ENCODE peak calls at places on chromosome 11, in five cellular contexts. F, N, D, Z and L are unnamed samples.

GRCh38 chr11:72955466-72955865 is 141.3 kb downstream of the ATG16L2 start:
- DNase-seq in F (no peak), N (no peak), D (no peak), Z (no peak), L (no peak)

GRCh38 chr11:31958086-31958735 is 132.7 kb upstream of the RCN1 start:
- DNase-seq in F (peak; percentile 37), N (peak; percentile 60), D (peak; percentile 47), Z (peak; percentile 79), L (peak; percentile 58)

GRCh38 chr11:77231800-77232199 is 69.7 kb downstream of the GDPD4 start:
- DNase-seq in F (no peak), N (no peak), D (no peak), Z (no peak), L (no peak)

GRCh38 chr11:22752908-22753310 is 76.7 kb downstream of the SVIP start:
- DNase-seq in F (no peak), N (no peak), D (no peak), Z (no peak), L (no peak)

GRCh38 chr11:124402326-124402922 is 3.6 kb upstream of the OR8B3 start:
- DNase-seq in F (peak; percentile 64), N (peak; percentile 64), D (peak; percentile 79), Z (peak; percentile 68), L (peak; percentile 84)

GRCh38 chr11:76782526-76783293 is 446 bp upstream of the TSKU start:
- DNase-seq in F (peak; percentile 92), N (peak; percentile 94), D (peak; percentile 99), Z (peak; percentile 70), L (peak; percentile 98)

GRCh38 chr11:6632116-6633073 is 13.2 kb upstream of the TPP1 start:
- DNase-seq in F (no peak), N (no peak), D (no peak), Z (no peak), L (no peak)

GRCh38 chr11:95692526-95693270 is 96.9 kb downstream of the FAM76B start:
- DNase-seq in F (no peak), N (no peak), D (peak; percentile 71), Z (peak; percentile 56), L (peak; percentile 83)

GRCh38 chr11:113504071-113504470 is 28.9 kb upstream of the DRD2 start:
- DNase-seq in F (no peak), N (no peak), D (no peak), Z (no peak), L (no peak)

GRCh38 chr11:95230054-95231034 is 658 bp downstream of the SESN3 start:
- DNase-seq in F (peak; percentile 42), N (no peak), D (peak; percentile 10), Z (no peak), L (no peak)

GRCh38 chr11:128500488-128500887 is 86.9 kb downstream of the ETS1 start:
- DNase-seq in F (no peak), N (no peak), D (peak; percentile 41), Z (no peak), L (peak; percentile 43)

GRCh38 chr11:33590471-33590870 is 110.2 kb downstream of the C11orf91 start:
- DNase-seq in F (no peak), N (no peak), D (no peak), Z (no peak), L (no peak)

GRCh38 chr11:65060913-65061408 is 2.6 kb upstream of the NAALADL1 start:
- DNase-seq in F (peak; percentile 8), N (no peak), D (peak; percentile 37), Z (no peak), L (no peak)

GRCh38 chr11:110356769-110357671 is 60.6 kb upstream of the RDX start:
- DNase-seq in F (peak; percentile 26), N (no peak), D (peak; percentile 53), Z (no peak), L (peak; percentile 21)

GRCh38 chr11:46272816-46273427 is 4.5 kb upstream of the CREB3L1 start:
- DNase-seq in F (no peak), N (no peak), D (peak; percentile 94), Z (no peak), L (peak; percentile 84)

GRCh38 chr11:44567876-44568256 is 2.4 kb downstream of the CD82 start:
- DNase-seq in F (no peak), N (no peak), D (no peak), Z (no peak), L (no peak)

GRCh38 chr11:35717520-35717919 is 54.9 kb downstream of the TRIM44 start:
- DNase-seq in F (no peak), N (no peak), D (no peak), Z (peak; percentile 37), L (no peak)

GRCh38 chr11:121762820-121763219 is 310.1 kb upstream of the SORL1-AS1 start:
- DNase-seq in F (peak; percentile 8), N (peak; percentile 54), D (no peak), Z (no peak), L (peak; percentile 39)

GRCh38 chr11:34356918-34357645 is 728 bp downstream of the ABTB2 start:
- DNase-seq in F (peak; percentile 71), N (peak; percentile 75), D (peak; percentile 68), Z (peak; percentile 69), L (peak; percentile 69)

GRCh38 chr11:67640021-67640757 is 626 bp upstream of the TBX10 start:
- DNase-seq in F (no peak), N (peak; percentile 87), D (peak; percentile 48), Z (peak; percentile 79), L (peak; percentile 60)

DNA sequence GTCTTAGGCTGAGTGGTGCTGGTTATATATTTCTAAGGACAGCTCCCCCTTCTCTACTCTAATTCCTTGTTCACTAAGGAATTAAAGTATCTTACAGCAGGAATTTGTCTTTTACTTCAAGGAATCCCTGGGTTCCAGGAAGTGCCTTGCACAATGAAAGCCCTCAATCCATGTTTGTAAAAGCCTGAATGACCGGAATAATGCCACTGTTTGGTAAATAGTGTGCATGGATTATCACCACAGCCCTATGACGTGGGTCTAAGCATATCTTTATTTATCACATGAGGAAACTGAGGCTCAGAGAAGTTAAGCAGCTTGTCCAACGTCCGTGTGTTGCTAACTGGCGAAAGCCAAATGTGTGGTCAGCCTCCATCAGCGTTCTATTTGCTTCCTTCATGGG is 135.7 kb upstream of the NAV2 start:
- DNase-seq in F (no peak), N (no peak), D (no peak), Z (no peak), L (no peak)
- H3K4me3 ChIP-seq in F (no peak overlapping the region), N (no peak overlapping the region), D (no peak overlapping the region), Z (no peak overlapping the region), L (no peak overlapping the region)

GRCh38 chr11:8604078-8604723 is 10.2 kb upstream of the STK33 start:
- DNase-seq in F (peak; percentile 100), N (peak; percentile 37), D (peak; percentile 100), Z (peak; percentile 66), L (peak; percentile 100)

GRCh38 chr11:8605956-8606355 is 11.9 kb upstream of the STK33 start:
- DNase-seq in F (no peak), N (no peak), D (no peak), Z (no peak), L (peak; percentile 28)

GRCh38 chr11:8608646-8609045 is 14.6 kb upstream of the STK33 start:
- DNase-seq in F (peak; percentile 59), N (no peak), D (peak; percentile 60), Z (no peak), L (no peak)

GRCh38 chr11:8601376-8602133 is 7.5 kb upstream of the STK33 start:
- DNase-seq in F (no peak), N (no peak), D (no peak), Z (no peak), L (peak; percentile 13)

GRCh38 chr11:8603696-8604077 is 9.7 kb upstream of the STK33 start:
- DNase-seq in F (no peak), N (no peak), D (no peak), Z (no peak), L (no peak)
- H3K4me3 ChIP-seq in F (no peak overlapping the region), N (no peak overlapping the region), D (no peak overlapping the region), Z (no peak overlapping the region), L (no peak overlapping the region)

GRCh38 chr11:118343248-118343647 is 743 bp upstream of the CD3D start:
- DNase-seq in F (no peak), N (no peak), D (no peak), Z (peak; percentile 38), L (no peak)
- H3K4me3 ChIP-seq in F (no peak overlapping the region), N (no peak overlapping the region), D (no peak overlapping the region), Z (no peak overlapping the region), L (no peak overlapping the region)

DNA sequence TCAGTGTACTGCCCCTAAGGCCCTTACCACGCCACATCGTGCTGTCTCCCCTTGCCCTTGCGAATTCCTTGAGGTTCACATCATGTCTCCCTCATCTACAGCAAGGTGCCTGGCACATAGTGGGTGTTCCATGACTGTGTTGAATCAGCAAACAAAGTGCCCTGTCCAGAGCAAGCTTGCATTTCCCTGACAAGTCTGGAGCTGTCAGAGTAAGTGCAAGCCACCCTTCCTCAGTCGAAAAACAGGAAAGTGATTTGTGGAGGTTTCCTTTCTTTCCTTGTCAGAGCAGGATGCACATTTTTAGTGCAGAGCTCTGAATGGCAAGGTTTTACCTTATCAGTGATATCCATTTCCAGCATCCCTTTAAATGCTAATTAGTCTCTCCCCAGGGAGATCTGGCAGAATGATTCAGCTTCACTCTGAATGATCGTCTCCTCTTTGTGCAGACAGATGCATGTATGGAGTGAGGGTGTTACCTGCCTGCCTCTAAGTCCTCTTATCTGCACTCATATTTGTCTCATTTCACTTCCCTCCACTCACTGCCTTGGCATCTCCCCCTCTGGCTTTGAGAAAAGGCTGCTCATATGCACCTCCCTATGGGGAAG is 331.2 kb downstream of the TMEM135 start:
- DNase-seq in F (peak; percentile 23), N (no peak), D (no peak), Z (no peak), L (no peak)
- H3K4me3 ChIP-seq in F (no peak overlapping the region), N (no peak overlapping the region), D (no peak overlapping the region), Z (no peak overlapping the region), L (no peak overlapping the region)

DNA sequence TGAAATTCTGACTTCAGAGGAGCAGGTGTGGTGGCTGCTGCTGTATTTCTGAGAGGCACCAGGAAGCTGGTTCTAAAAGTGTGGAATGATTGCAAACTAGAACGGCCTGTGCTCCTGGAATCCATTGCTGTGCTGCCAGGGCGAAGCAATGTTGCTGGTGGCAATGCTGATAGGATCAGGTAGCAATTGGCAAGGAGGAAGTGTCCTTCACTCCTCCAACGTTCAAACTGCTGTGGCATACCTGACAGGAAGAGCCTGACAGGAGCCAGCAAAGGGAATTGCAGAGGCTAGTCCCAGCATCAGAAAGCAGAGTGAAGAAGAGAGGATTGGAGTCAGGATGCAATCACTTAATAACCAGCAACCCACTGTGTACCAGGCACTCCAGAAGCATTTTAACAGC is 118.2 kb downstream of the FAR1 start:
- DNase-seq in F (no peak), N (no peak), D (no peak), Z (no peak), L (no peak)
- H3K4me3 ChIP-seq in F (no peak overlapping the region), N (no peak overlapping the region), D (no peak overlapping the region), Z (no peak overlapping the region), L (no peak overlapping the region)

GRCh38 chr11:71171576-71171975 is 80.8 kb downstream of the SHANK2 start:
- DNase-seq in F (no peak), N (no peak), D (no peak), Z (no peak), L (no peak)
- H3K4me3 ChIP-seq in F (no peak overlapping the region), N (no peak overlapping the region), D (no peak overlapping the region), Z (no peak overlapping the region), L (no peak overlapping the region)